ENCODE peak calls at places on chromosomes 5 and 9, in five cellular contexts. R is GM12878, U is SK-N-SH, C is HepG2, G is K562. V is an unnamed sample.

GRCh38 chr9:132295181-132295580 is 59.6 kb downstream of the SETX start:
- DNase-seq in C (no peak), U (no peak), G (no peak), R (no peak), V (no peak)

GRCh38 chr5:151054713-151055112 is 26.1 kb downstream of the TNIP1 start:
- DNase-seq in G (no peak), C (no peak), R (no peak), U (no peak), V (no peak)

GRCh38 chr5:57824047-57824446 is 341.4 kb upstream of the ACTBL2 start:
- DNase-seq in U (no peak), R (no peak), C (no peak), G (no peak), V (no peak)

GRCh38 chr9:80797841-80798688 is 891.3 kb downstream of the TLE1 start:
- DNase-seq in R (no peak), G (no peak), C (no peak), U (peak; percentile 63), V (no peak)

GRCh38 chr5:131206772-131207171 is 36.0 kb downstream of the LYRM7 start:
- DNase-seq in C (no peak), R (no peak), U (no peak), G (no peak), V (no peak)

GRCh38 chr9:73050062-73050814 is 97.4 kb upstream of the ALDH1A1 start:
- DNase-seq in G (no peak), C (no peak), R (no peak), U (no peak), V (no peak)

GRCh38 chr5:57839025-57839424 is 356.4 kb upstream of the ACTBL2 start:
- DNase-seq in G (no peak), U (no peak), R (no peak), C (no peak), V (no peak)

GRCh38 chr5:55742778-55743177 is 4.9 kb downstream of the DDX4 start:
- DNase-seq in G (no peak), U (no peak), R (no peak), C (no peak), V (no peak)

GRCh38 chr5:127833999-127834953 is 131.1 kb downstream of the CCDC192 start:
- DNase-seq in G (no peak), R (no peak), C (no peak), U (no peak), V (no peak)

GRCh38 chr5:135126688-135127603 is 92.9 kb upstream of the PITX1 start:
- DNase-seq in U (peak; percentile 62), C (no peak), G (no peak), R (no peak), V (no peak)

GRCh38 chr5:149053027-149053705 is 9.7 kb downstream of the SH3TC2 start:
- DNase-seq in R (no peak), U (no peak), C (no peak), G (no peak), V (no peak)

GRCh38 chr5:123673107-123673506 is 161.1 kb downstream of the CSNK1G3 start:
- DNase-seq in C (peak; percentile 9), G (no peak), R (no peak), U (no peak), V (no peak)

GRCh38 chr9:79165006-79165405 is 406.8 kb upstream of the TLE4 start:
- DNase-seq in R (no peak), U (no peak), C (no peak), G (no peak), V (no peak)

GRCh38 chr9:134052941-134053340 is 14.9 kb downstream of the BRD3 start:
- DNase-seq in U (no peak), G (no peak), C (no peak), R (no peak), V (no peak)

GRCh38 chr9:110340306-110340705 is 2.6 kb upstream of the TXNDC8 start:
- DNase-seq in U (no peak), G (no peak), C (peak; percentile 14), R (no peak), V (no peak)

GRCh38 chr5:138849439-138849838 is 25.7 kb downstream of the LRRTM2 start:
- DNase-seq in C (no peak), R (no peak), U (peak; percentile 19), G (no peak), V (no peak)

GRCh38 chr5:172845190-172845975 is 11.3 kb downstream of the ERGIC1 start:
- DNase-seq in U (no peak), R (no peak), C (no peak), G (no peak), V (no peak)

GRCh38 chr5:147956842-147957223 is 50.5 kb upstream of the C5orf46 start:
- DNase-seq in C (no peak), G (no peak), U (no peak), R (no peak), V (no peak)

GRCh38 chr9:63728287-63728686 is 1556.7 kb downstream of the FOXD4L5 start:
- DNase-seq in G (no peak), C (no peak), R (no peak), U (no peak), V (no peak)

GRCh38 chr5:150419630-150420270 is 7.0 kb upstream of the CD74 start:
- DNase-seq in U (no peak), G (no peak), C (no peak), R (no peak), V (no peak)

GRCh38 chr5:139636975-139637408 is 11.2 kb upstream of the CXXC5 start:
- DNase-seq in U (no peak), R (peak; percentile 80), G (no peak), C (no peak), V (no peak)

GRCh38 chr5:158175664-158176507 is 316.9 kb upstream of the CLINT1 start:
- DNase-seq in U (peak; percentile 49), C (no peak), R (no peak), G (no peak), V (peak; percentile 20)

GRCh38 chr5:83726912-83727311 is 6.3 kb upstream of the HAPLN1 start:
- DNase-seq in U (no peak), C (peak; percentile 43), R (no peak), G (no peak), V (no peak)

GRCh38 chr5:1246711-1247431 is 21.7 kb downstream of the SLC6A18 start:
- DNase-seq in G (peak; percentile 78), U (peak; percentile 52), R (no peak), C (peak; percentile 45), V (peak; percentile 65)
- TF ChIP-seq FOXM1 in G (no peak), U (no peak), R (no peak), C (peak; percentile 47), V (no peak)

GRCh38 chr9:124628741-124629140 is 121.5 kb upstream of the NR5A1 start:
- DNase-seq in R (no peak), U (no peak), C (no peak), G (no peak), V (no peak)

GRCh38 chr9:124635285-124635684 is 128.1 kb upstream of the NR5A1 start:
- DNase-seq in U (no peak), R (no peak), C (no peak), G (no peak), V (no peak)

GRCh38 chr9:124629600-124629999 is 122.4 kb upstream of the NR5A1 start:
- DNase-seq in C (no peak), U (no peak), G (no peak), R (no peak), V (no peak)

GRCh38 chr9:124632077-124632621 is 125.0 kb upstream of the NR5A1 start:
- DNase-seq in U (no peak), G (no peak), R (no peak), C (no peak), V (no peak)
- TF ChIP-seq FOXM1 in U (peak; percentile 89), G (peak; percentile 83), R (no peak), C (no peak), V (no peak)

GRCh38 chr9:69594180-69594579 is 78.0 kb downstream of the APBA1 start:
- DNase-seq in G (no peak), C (no peak), U (no peak), R (no peak), V (no peak)
- TF ChIP-seq FOXM1 in G (no peak), C (no peak), U (no peak), R (no peak), V (no peak)

GRCh38 chr5:116502616-116503015 is 72.0 kb downstream of the SEMA6A start:
- DNase-seq in R (no peak), C (no peak), G (no peak), U (no peak), V (no peak)
- TF ChIP-seq FOXM1 in R (no peak), C (no peak), G (no peak), U (peak; percentile 34), V (no peak)

GRCh38 chr9:93669116-93669957 is 93.0 kb downstream of the PHF2 start:
- DNase-seq in C (no peak), G (no peak), U (no peak), R (no peak), V (no peak)
- TF ChIP-seq FOXM1 in C (no peak), G (no peak), U (no peak), R (no peak), V (no peak)